ENCODE peak calls at places on chromosome 9, in six cellular contexts. One of them, this sample, is unnamed.

GRCh38 chr9:116207371-116208111 is 54.0 kb downstream of the PAPPA start:
- DNase-seq in bronchial epithelial cell: no peak
- DNase-seq in H54: no peak
- DNase-seq in breast epithelium: no peak
- DNase-seq in amygdala: no peak
- DNase-seq in GM23338: no peak
- DNase-seq in this sample: no peak

GRCh38 chr9:88660611-88661010 is 125.6 kb downstream of the NXNL2 start:
- DNase-seq in breast epithelium: no peak
- DNase-seq in GM23338: peak
- DNase-seq in bronchial epithelial cell: peak
- DNase-seq in H54: peak
- DNase-seq in amygdala: no peak
- DNase-seq in this sample: no peak

GRCh38 chr9:23587433-23587832 is 238.6 kb downstream of the ELAVL2 start:
- DNase-seq in GM23338: no peak
- DNase-seq in H54: no peak
- DNase-seq in amygdala: peak
- DNase-seq in bronchial epithelial cell: no peak
- DNase-seq in breast epithelium: peak
- DNase-seq in this sample: no peak

GRCh38 chr9:33375841-33376321 is 26.5 kb downstream of the AQP7 start:
- DNase-seq in H54: no peak
- DNase-seq in amygdala: peak
- DNase-seq in breast epithelium: no peak
- DNase-seq in bronchial epithelial cell: no peak
- DNase-seq in GM23338: peak
- DNase-seq in this sample: no peak

GRCh38 chr9:100112677-100113336 is 13.8 kb downstream of the INVS start:
- DNase-seq in amygdala: no peak
- DNase-seq in bronchial epithelial cell: no peak
- DNase-seq in GM23338: peak
- DNase-seq in breast epithelium: no peak
- DNase-seq in H54: no peak
- DNase-seq in this sample: no peak

GRCh38 chr9:9914174-9914573 is 698.6 kb downstream of the PTPRD start:
- DNase-seq in H54: no peak
- DNase-seq in breast epithelium: no peak
- DNase-seq in amygdala: no peak
- DNase-seq in bronchial epithelial cell: no peak
- DNase-seq in GM23338: peak
- DNase-seq in this sample: no peak

GRCh38 chr9:91534374-91534773 is 110.7 kb upstream of the NFIL3 start:
- DNase-seq in GM23338: no peak
- DNase-seq in amygdala: no peak
- DNase-seq in H54: peak
- DNase-seq in bronchial epithelial cell: peak
- DNase-seq in breast epithelium: no peak
- DNase-seq in this sample: peak

GRCh38 chr9:129996161-129996849 is 46.7 kb downstream of the FNBP1 start:
- DNase-seq in amygdala: no peak
- DNase-seq in H54: no peak
- DNase-seq in breast epithelium: peak
- DNase-seq in bronchial epithelial cell: no peak
- DNase-seq in GM23338: no peak
- DNase-seq in this sample: no peak

GRCh38 chr9:88808761-88809370 is 182.4 kb upstream of the S1PR3 start:
- DNase-seq in GM23338: no peak
- DNase-seq in amygdala: no peak
- DNase-seq in breast epithelium: no peak
- DNase-seq in bronchial epithelial cell: no peak
- DNase-seq in H54: no peak
- DNase-seq in this sample: no peak

GRCh38 chr9:117697046-117697445 is 7.2 kb upstream of the TLR4 start:
- DNase-seq in amygdala: no peak
- DNase-seq in breast epithelium: no peak
- DNase-seq in GM23338: no peak
- DNase-seq in bronchial epithelial cell: no peak
- DNase-seq in H54: no peak
- DNase-seq in this sample: no peak

GRCh38 chr9:121651295-121652036 is at the start of gene DAB2IP:
- DNase-seq in bronchial epithelial cell: no peak
- DNase-seq in amygdala: peak
- DNase-seq in GM23338: peak
- DNase-seq in H54: peak
- DNase-seq in breast epithelium: no peak
- DNase-seq in this sample: no peak

GRCh38 chr9:92964607-92964975 is 17.3 kb downstream of the FGD3 start:
- DNase-seq in H54: no peak
- DNase-seq in breast epithelium: no peak
- DNase-seq in amygdala: no peak
- DNase-seq in bronchial epithelial cell: no peak
- DNase-seq in GM23338: no peak
- DNase-seq in this sample: no peak

GRCh38 chr9:8365029-8365428 is 565.5 kb upstream of the DMAC1 start:
- DNase-seq in GM23338: no peak
- DNase-seq in H54: peak
- DNase-seq in bronchial epithelial cell: peak
- DNase-seq in amygdala: no peak
- DNase-seq in breast epithelium: no peak
- DNase-seq in this sample: peak

GRCh38 chr9:83955985-83956287 is 24.1 kb downstream of the HNRNPK start:
- DNase-seq in breast epithelium: no peak
- DNase-seq in H54: no peak
- DNase-seq in bronchial epithelial cell: no peak
- DNase-seq in GM23338: peak
- DNase-seq in amygdala: no peak
- DNase-seq in this sample: no peak

GRCh38 chr9:101028346-101029299 is at the start of gene PLPPR1:
- DNase-seq in amygdala: peak
- DNase-seq in H54: no peak
- DNase-seq in bronchial epithelial cell: peak
- DNase-seq in GM23338: peak
- DNase-seq in breast epithelium: peak
- DNase-seq in this sample: peak

GRCh38 chr9:112858625-112859147 is 32.0 kb downstream of the SLC46A2 start:
- DNase-seq in H54: peak
- DNase-seq in bronchial epithelial cell: peak
- DNase-seq in breast epithelium: no peak
- DNase-seq in GM23338: no peak
- DNase-seq in amygdala: no peak
- DNase-seq in this sample: no peak

GRCh38 chr9:19464764-19465570 is 56.2 kb downstream of the ACER2 start:
- DNase-seq in breast epithelium: peak
- DNase-seq in amygdala: peak
- DNase-seq in bronchial epithelial cell: peak
- DNase-seq in H54: peak
- DNase-seq in GM23338: peak
- DNase-seq in this sample: peak

GRCh38 chr9:77606526-77606925 is 41.6 kb downstream of the GNA14 start:
- DNase-seq in GM23338: peak
- DNase-seq in bronchial epithelial cell: no peak
- DNase-seq in breast epithelium: no peak
- DNase-seq in H54: no peak
- DNase-seq in amygdala: no peak
- DNase-seq in this sample: no peak

GRCh38 chr9:546235-546634 is 295.3 kb upstream of the DMRT1 start:
- DNase-seq in bronchial epithelial cell: peak
- DNase-seq in breast epithelium: no peak
- DNase-seq in H54: no peak
- DNase-seq in GM23338: no peak
- DNase-seq in amygdala: no peak
- DNase-seq in this sample: no peak

GRCh38 chr9:6788175-6789016 is 30.6 kb downstream of the KDM4C start:
- DNase-seq in bronchial epithelial cell: peak
- DNase-seq in GM23338: no peak
- DNase-seq in amygdala: no peak
- DNase-seq in H54: peak
- DNase-seq in breast epithelium: no peak
- DNase-seq in this sample: peak

GRCh38 chr9:124764774-124765438 is 6.2 kb downstream of the NR6A1 start:
- DNase-seq in breast epithelium: no peak
- DNase-seq in H54: no peak
- DNase-seq in bronchial epithelial cell: peak
- DNase-seq in GM23338: peak
- DNase-seq in amygdala: no peak
- DNase-seq in this sample: no peak

GRCh38 chr9:90702431-90702830 is 59.8 kb upstream of the DIRAS2 start:
- DNase-seq in breast epithelium: no peak
- DNase-seq in H54: no peak
- DNase-seq in bronchial epithelial cell: no peak
- DNase-seq in amygdala: no peak
- DNase-seq in GM23338: no peak
- DNase-seq in this sample: no peak

GRCh38 chr9:134180786-134181647 is 16.7 kb upstream of the RNU6ATAC start:
- DNase-seq in bronchial epithelial cell: no peak
- DNase-seq in H54: no peak
- DNase-seq in GM23338: no peak
- DNase-seq in amygdala: no peak
- DNase-seq in breast epithelium: no peak
- DNase-seq in this sample: no peak

GRCh38 chr9:71758785-71759184 is 9.5 kb downstream of the CEMIP2 start:
- DNase-seq in breast epithelium: no peak
- DNase-seq in bronchial epithelial cell: peak
- DNase-seq in amygdala: no peak
- DNase-seq in H54: no peak
- DNase-seq in GM23338: no peak
- DNase-seq in this sample: peak

GRCh38 chr9:132753593-132753880 is 83.3 kb downstream of the GTF3C4 start:
- DNase-seq in breast epithelium: no peak
- DNase-seq in bronchial epithelial cell: no peak
- DNase-seq in amygdala: no peak
- DNase-seq in H54: no peak
- DNase-seq in GM23338: no peak
- DNase-seq in this sample: no peak

GRCh38 chr9:117160254-117160653 is 254.6 kb downstream of the ASTN2 start:
- DNase-seq in H54: no peak
- DNase-seq in bronchial epithelial cell: no peak
- DNase-seq in amygdala: no peak
- DNase-seq in GM23338: peak
- DNase-seq in breast epithelium: no peak
- DNase-seq in this sample: no peak

GRCh38 chr9:96491079-96491879 is 41.3 kb downstream of the HABP4 start:
- DNase-seq in H54: no peak
- DNase-seq in breast epithelium: no peak
- DNase-seq in bronchial epithelial cell: no peak
- DNase-seq in amygdala: no peak
- DNase-seq in GM23338: no peak
- DNase-seq in this sample: peak

This sample was measured in astrocyte.